ENCODE peak calls at places on chromosomes 2 and 18, in four cellular contexts. T is ascending aorta, X is left ventricle myocardium inferior, Q is MCF 10A. B is an unnamed sample.
A peak's percentile ranks its signal among the peaks of the same experiment; 100 is the strongest.

GRCh38 chr2:76251342-76251741 is 540.6 kb upstream of the GCFC2 start:
- DNase-seq in X (no peak), Q (no peak), T (no peak), B (no peak)

GRCh38 chr2:167844714-167845530 is 402.5 kb downstream of the STK39 start:
- DNase-seq in Q (peak; percentile 34), X (no peak), T (no peak), B (no peak)

GRCh38 chr2:138600732-138601437 is 99.3 kb downstream of the SPOPL start:
- DNase-seq in Q (no peak), T (no peak), X (no peak), B (no peak)

GRCh38 chr2:72276356-72276755 is 128.7 kb upstream of the CYP26B1 start:
- DNase-seq in Q (no peak), T (no peak), X (no peak), B (no peak)

GRCh38 chr2:241635756-241636155 is 1.2 kb downstream of the THAP4 start:
- DNase-seq in X (no peak), Q (peak; percentile 20), T (no peak), B (no peak)

GRCh38 chr2:233817305-233817980 is 36.9 kb downstream of the HJURP start:
- DNase-seq in Q (no peak), X (no peak), T (no peak), B (no peak)

GRCh38 chr2:197558393-197558792 is 42.5 kb downstream of the MOB4 start:
- DNase-seq in Q (no peak), X (no peak), T (no peak), B (no peak)

GRCh38 chr2:96907405-96908041 is 37.6 kb upstream of the SEMA4C start:
- DNase-seq in Q (no peak), T (peak; percentile 77), X (peak; percentile 87), B (no peak)

GRCh38 chr18:63082661-63083531 is 236.7 kb downstream of the BCL2 start:
- DNase-seq in X (no peak), Q (peak; percentile 91), T (no peak), B (peak; percentile 49)

GRCh38 chr2:44537264-44537663 is 175.5 kb downstream of the CAMKMT start:
- DNase-seq in Q (no peak), X (no peak), T (no peak), B (no peak)

GRCh38 chr2:84704505-84705244 is 176.2 kb downstream of the TRABD2A start:
- DNase-seq in X (no peak), Q (peak; percentile 24), T (no peak), B (no peak)

GRCh38 chr2:229674830-229675530 is 39.4 kb downstream of the DNER start:
- DNase-seq in Q (peak; percentile 10), X (no peak), T (no peak), B (no peak)

GRCh38 chr2:207265849-207266248 is 100.1 kb upstream of the KLF7 start:
- DNase-seq in X (no peak), Q (no peak), T (no peak), B (no peak)

GRCh38 chr2:94759211-94759610 is 112.0 kb upstream of the TEKT4 start:
- DNase-seq in T (no peak), X (no peak), Q (peak; percentile 40), B (peak; percentile 15)

GRCh38 chr2:55620123-55620779 is 2.8 kb upstream of the PPP4R3B start:
- DNase-seq in X (no peak), Q (peak; percentile 51), T (no peak), B (no peak)

GRCh38 chr2:16625201-16625729 is 40.4 kb downstream of the CYRIA start:
- DNase-seq in T (no peak), X (no peak), Q (no peak), B (no peak)

GRCh38 chr2:167005096-167005495 is 116.8 kb downstream of the XIRP2 start:
- DNase-seq in Q (no peak), X (no peak), T (no peak), B (no peak)

GRCh38 chr2:107717666-107718065 is 109.0 kb upstream of the RGPD4 start:
- DNase-seq in Q (no peak), T (no peak), X (no peak), B (no peak)

GRCh38 chr2:173881886-173882285 is 83.3 kb downstream of the SP3 start:
- DNase-seq in X (no peak), Q (no peak), T (no peak), B (no peak)

GRCh38 chr2:201887851-201888451 is 81.6 kb downstream of the CDK15 start:
- DNase-seq in T (no peak), X (no peak), Q (no peak), B (no peak)

GRCh38 chr2:123157016-123157415 is 868.1 kb upstream of the CNTNAP5 start:
- DNase-seq in Q (no peak), T (no peak), X (no peak), B (no peak)

GRCh38 chr18:69874058-69874457 is 73.6 kb downstream of the CD226 start:
- DNase-seq in X (no peak), T (no peak), Q (peak; percentile 1), B (no peak)

GRCh38 chr2:41896186-41896846 is 151.5 kb upstream of the PKDCC start:
- DNase-seq in T (no peak), X (no peak), Q (no peak), B (no peak)

GRCh38 chr2:179059026-179059680 is 9.2 kb upstream of the CCDC141 start:
- DNase-seq in X (no peak), T (no peak), Q (no peak), B (no peak)

GRCh38 chr2:239329284-239329971 is 71.4 kb downstream of the HDAC4 start:
- DNase-seq in T (no peak), X (peak; percentile 83), Q (no peak), B (no peak)

GRCh38 chr2:241808051-241808450 is 942 bp upstream of the NEU4 start:
- DNase-seq in Q (no peak), T (no peak), X (peak; percentile 13), B (no peak)

GRCh38 chr2:231200805-231201474 is 2.5 kb downstream of the ARMC9 start:
- DNase-seq in X (no peak), T (no peak), Q (peak; percentile 60), B (peak; percentile 31)

GRCh38 chr2:98808546-98808945 is 77.6 kb upstream of the MGAT4A start:
- DNase-seq in T (no peak), X (no peak), Q (no peak), B (no peak)

GRCh38 chr2:54979645-54980044 is 70.6 kb downstream of the RTN4 start:
- DNase-seq in X (no peak), T (no peak), Q (no peak), B (no peak)

GRCh38 chr2:173414823-173415322 is 60.2 kb downstream of the CDCA7 start:
- DNase-seq in Q (peak; percentile 97), X (no peak), T (no peak), B (peak; percentile 57)

GRCh38 chr2:16161768-16162490 is 221.6 kb downstream of the MYCN start:
- DNase-seq in Q (no peak), T (no peak), X (no peak), B (no peak)

GRCh38 chr2:101596346-101596745 is 101.2 kb upstream of the MAP4K4 start:
- DNase-seq in Q (peak; percentile 76), T (no peak), X (no peak), B (no peak)

GRCh38 chr2:9770308-9771100 is 72.8 kb upstream of the TAF1B start:
- DNase-seq in Q (peak; percentile 89), X (peak; percentile 65), T (no peak), B (peak; percentile 67)
- TF ChIP-seq CTCF in Q (peak; percentile 69), X (peak; percentile 78), T (peak; percentile 63), B (peak; percentile 69)

DNA sequence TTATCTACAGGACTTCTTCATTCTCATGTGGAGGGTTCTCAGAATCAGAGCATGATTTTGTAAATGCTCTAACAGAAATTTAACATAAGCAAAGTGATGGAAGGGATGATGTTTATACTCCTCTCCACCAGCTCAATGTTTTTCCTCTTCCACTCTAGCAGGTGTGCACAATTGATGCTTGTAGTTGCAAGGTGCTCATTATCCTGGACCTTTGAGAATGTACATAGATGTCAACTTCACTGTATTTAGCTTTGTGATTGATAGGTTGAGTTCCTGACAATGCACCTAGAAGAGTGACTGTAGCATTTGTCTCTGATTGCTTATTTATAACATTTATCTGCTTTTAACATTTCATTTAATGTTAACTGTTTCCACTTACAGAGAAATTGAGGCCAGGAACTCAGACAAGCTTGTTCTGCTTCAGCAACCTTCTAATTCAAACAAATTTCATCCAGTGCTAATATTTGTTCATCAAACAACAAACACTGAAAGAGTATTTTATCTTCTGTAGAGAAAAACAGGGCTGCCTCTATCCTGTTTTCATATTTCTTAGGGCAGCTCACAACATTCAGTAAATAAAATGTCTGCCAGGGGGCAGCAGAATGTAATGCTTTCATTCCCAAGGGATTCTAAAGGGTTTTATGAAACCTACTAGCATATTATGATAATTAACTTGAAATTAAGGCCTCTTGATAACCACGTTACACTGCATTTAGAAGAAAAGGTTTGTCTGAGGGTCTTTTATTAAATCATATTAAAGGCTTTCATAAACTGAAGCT is 127.9 kb upstream of the NOL4 start:
- DNase-seq in Q (peak; percentile 4), X (no peak), T (no peak), B (no peak)
- TF ChIP-seq CTCF in Q (no peak), X (peak; percentile 54), T (no peak), B (no peak)

GRCh38 chr2:78397198-78397597 is 628.3 kb upstream of the REG3G start:
- DNase-seq in T (no peak), Q (no peak), X (no peak), B (no peak)
- TF ChIP-seq CTCF in T (no peak), Q (no peak), X (no peak), B (no peak)

DNA sequence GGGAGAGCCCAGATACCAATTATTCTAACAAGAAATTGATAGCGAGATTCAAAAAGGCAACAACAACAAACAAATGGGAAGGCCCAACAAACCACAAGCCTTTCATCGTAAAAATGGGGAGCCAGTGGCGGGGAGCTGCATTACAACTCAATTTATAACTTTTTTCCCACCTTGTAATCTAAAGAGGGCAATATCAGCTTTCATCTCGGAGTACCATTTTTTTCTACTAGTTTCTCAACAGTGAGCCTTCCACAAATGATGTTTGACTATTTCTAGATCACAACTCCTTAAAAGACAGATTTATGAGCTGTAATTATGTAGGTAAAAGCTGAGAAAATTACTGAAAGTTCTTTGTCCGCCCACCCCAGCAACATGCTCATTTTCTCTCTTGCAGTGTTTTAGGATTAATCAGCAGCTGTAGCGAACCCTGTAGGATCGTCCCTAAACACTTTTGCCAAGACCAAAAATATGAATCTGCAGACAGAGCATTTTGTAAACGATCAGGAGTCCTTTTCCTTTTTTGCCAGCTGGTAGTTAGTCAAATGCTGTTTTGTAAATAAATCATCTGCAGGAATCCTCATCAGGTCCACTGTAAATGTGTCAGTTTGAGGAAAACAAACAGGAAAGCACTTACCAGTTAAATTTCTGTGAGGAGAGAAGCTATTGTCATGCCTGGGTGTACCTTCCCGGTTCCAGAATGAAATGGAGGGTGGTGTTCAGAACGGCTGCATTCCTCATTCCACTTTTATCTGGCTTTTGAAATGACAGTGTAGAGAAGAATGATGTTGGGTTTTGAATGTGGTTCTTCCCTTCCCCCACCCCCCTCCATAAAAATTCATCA is 53.2 kb downstream of the EEF1B2 start:
- DNase-seq in X (no peak), Q (peak; percentile 23), T (no peak), B (peak; percentile 21)
- TF ChIP-seq CTCF in X (no peak), Q (peak; percentile 17), T (no peak), B (no peak)

GRCh38 chr2:74481961-74482800 is 617 bp downstream of the CCDC142 start:
- DNase-seq in T (no peak), Q (peak; percentile 11), X (no peak), B (peak; percentile 21)
- TF ChIP-seq CTCF in T (peak; percentile 4), Q (no peak), X (no peak), B (no peak)

B was measured in RWPE1.